ENCODE peak calls at places on chromosomes 11 and 22, in five cellular contexts. U is IMR-90, Q is trophoblast cell, X is neuronal stem cell, T is H9. C is an unnamed sample.
A peak's percentile ranks its signal among the peaks of the same experiment; 100 is the strongest.

GRCh38 chr11:107372439-107372838 is 85.2 kb downstream of the CWF19L2 start:
- DNase-seq in U (no peak), Q (no peak), X (no peak), T (no peak), C (no peak)

GRCh38 chr11:91686700-91687099 is 537.9 kb upstream of the FAT3 start:
- DNase-seq in U (no peak), Q (no peak), X (no peak), T (no peak), C (no peak)

GRCh38 chr11:73888244-73888643 is 11.4 kb downstream of the PAAF1 start:
- DNase-seq in U (no peak), Q (no peak), X (no peak), T (no peak), C (no peak)

GRCh38 chr11:33449798-33450197 is 192.6 kb downstream of the HIPK3 start:
- DNase-seq in U (peak; percentile 76), Q (peak; percentile 53), X (no peak), T (no peak), C (no peak)

GRCh38 chr11:45100338-45100737 is 46.1 kb upstream of the PRDM11 start:
- DNase-seq in U (peak; percentile 46), Q (no peak), X (no peak), T (peak; percentile 84), C (peak; percentile 85)

GRCh38 chr11:82732734-82733443 is 775 bp downstream of the FAM181B start:
- DNase-seq in U (no peak), Q (no peak), X (no peak), T (peak; percentile 31), C (no peak)

GRCh38 chr22:44206696-44207095 is 26.0 kb downstream of the PARVG start:
- DNase-seq in U (no peak), Q (no peak), X (no peak), T (no peak), C (no peak)

GRCh38 chr11:19646921-19647320 is 65.7 kb upstream of the NAV2 start:
- DNase-seq in U (peak; percentile 93), Q (no peak), X (no peak), T (no peak), C (peak; percentile 93)

GRCh38 chr11:123110397-123110796 is 48.5 kb upstream of the HSPA8 start:
- DNase-seq in U (no peak), Q (no peak), X (no peak), T (no peak), C (no peak)

GRCh38 chr11:57978686-57979531 is 44.8 kb upstream of the OR9Q1 start:
- DNase-seq in U (peak; percentile 6), Q (no peak), X (no peak), T (no peak), C (no peak)

GRCh38 chr11:85903811-85904210 is 48.6 kb downstream of the CCDC83 start:
- DNase-seq in U (no peak), Q (no peak), X (no peak), T (no peak), C (no peak)

GRCh38 chr11:113014731-113015455 is 53.7 kb downstream of the NCAM1 start:
- DNase-seq in U (no peak), Q (no peak), X (no peak), T (no peak), C (peak; percentile 4)

GRCh38 chr11:119891392-119891791 is 162.4 kb upstream of the NECTIN1 start:
- DNase-seq in U (no peak), Q (no peak), X (no peak), T (no peak), C (no peak)

GRCh38 chr11:89660234-89660633 is 49.9 kb upstream of the TRIM77 start:
- DNase-seq in U (no peak), Q (no peak), X (no peak), T (no peak), C (no peak)

GRCh38 chr22:44618400-44618799 is 83.6 kb upstream of the PRR5 start:
- DNase-seq in U (no peak), Q (no peak), X (no peak), T (peak; percentile 34), C (no peak)

GRCh38 chr22:40263191-40263590 is 83.1 kb upstream of the ADSL start:
- DNase-seq in U (no peak), Q (no peak), X (no peak), T (no peak), C (peak; percentile 38)

GRCh38 chr11:118789501-118790356 is 1.2 kb downstream of the DDX6 start:
- DNase-seq in U (no peak), Q (no peak), X (peak; percentile 18), T (no peak), C (peak; percentile 43)

GRCh38 chr11:34034053-34034452 is 17.5 kb upstream of the CAPRIN1 start:
- DNase-seq in U (no peak), Q (no peak), X (no peak), T (no peak), C (no peak)

GRCh38 chr11:30471244-30471643 is 114.9 kb downstream of the MPPED2 start:
- DNase-seq in U (no peak), Q (no peak), X (no peak), T (no peak), C (no peak)

GRCh38 chr11:64852804-64853520 is 8.5 kb upstream of the CDC42BPG start:
- DNase-seq in U (no peak), Q (no peak), X (no peak), T (no peak), C (no peak)
- H3K4me2 ChIP-seq in U (no peak overlapping the region), Q (no peak overlapping the region), X (no peak overlapping the region), T (no peak overlapping the region), C (no peak overlapping the region)

DNA sequence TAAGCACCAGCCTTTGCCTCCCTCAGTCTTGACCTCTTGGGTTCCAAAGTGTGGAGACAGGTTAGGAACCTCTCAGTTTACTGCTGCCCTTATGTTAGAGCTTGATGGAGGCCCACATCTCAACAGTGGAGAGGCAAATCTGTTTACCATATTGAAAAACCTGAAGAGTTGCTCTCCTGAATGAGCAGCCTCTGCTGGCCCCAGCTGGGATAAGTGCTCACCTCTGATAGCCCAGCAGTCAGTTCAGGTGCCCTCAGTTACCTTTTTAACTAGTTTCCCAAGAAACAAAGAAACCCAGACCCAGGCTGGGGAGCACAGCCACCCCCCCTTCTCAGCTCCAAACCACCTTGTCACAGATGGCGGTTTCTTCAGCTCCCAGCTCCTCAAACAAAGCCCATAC is 57.1 kb downstream of the PPFIBP2 start:
- DNase-seq in U (no peak), Q (no peak), X (no peak), T (peak; percentile 38), C (no peak)
- H2AFZ ChIP-seq in U (no peak overlapping the region), Q (no peak overlapping the region), X (peak overlapping the region; percentile 53), T (no peak overlapping the region), C (no peak overlapping the region)

DNA sequence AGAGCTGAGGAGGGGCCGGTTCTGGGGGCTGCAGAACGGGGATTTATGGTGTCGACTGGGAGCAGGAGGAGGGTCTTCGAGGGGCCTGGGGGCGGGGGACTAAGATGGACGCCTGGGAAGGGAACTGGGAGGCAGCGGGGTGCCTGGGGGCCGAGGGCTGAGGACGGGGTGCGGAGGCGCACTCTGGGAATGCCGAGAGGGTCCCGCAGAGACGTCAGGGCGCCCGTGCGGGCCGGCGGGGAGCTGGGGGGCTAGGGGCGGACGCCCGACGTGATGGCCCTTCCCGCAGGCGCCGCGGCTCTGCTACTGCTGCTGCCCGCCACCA is 516 bp downstream of the TM7SF2 start:
- DNase-seq in U (no peak), Q (no peak), X (no peak), T (peak; percentile 55), C (no peak)
- H3K4ac ChIP-seq in U (no peak overlapping the region), Q (peak overlapping the region; percentile 38), X (no peak overlapping the region), T (no peak overlapping the region), C (peak overlapping the region; percentile 76)

GRCh38 chr11:2511421-2512369 is 66.9 kb downstream of the KCNQ1 start:
- DNase-seq in U (no peak), Q (no peak), X (no peak), T (no peak), C (no peak)

GRCh38 chr11:2507945-2508749 is 63.3 kb downstream of the KCNQ1 start:
- DNase-seq in U (no peak), Q (no peak), X (no peak), T (peak; percentile 15), C (no peak)

GRCh38 chr11:2510626-2511402 is 66.0 kb downstream of the KCNQ1 start:
- DNase-seq in U (no peak), Q (no peak), X (no peak), T (no peak), C (no peak)

GRCh38 chr11:2508793-2509192 is 64.0 kb downstream of the KCNQ1 start:
- DNase-seq in U (no peak), Q (no peak), X (no peak), T (peak; percentile 20), C (no peak)

GRCh38 chr11:2509481-2510001 is 64.7 kb downstream of the KCNQ1 start:
- DNase-seq in U (no peak), Q (no peak), X (no peak), T (peak; percentile 22), C (no peak)
- H3K4me2 ChIP-seq in U (no peak overlapping the region), Q (no peak overlapping the region), X (no peak overlapping the region), T (no peak overlapping the region), C (no peak overlapping the region)

GRCh38 chr22:50060441-50061140 is 2.5 kb upstream of the TTLL8 start:
- DNase-seq in U (no peak), Q (no peak), X (no peak), T (peak; percentile 39), C (no peak)

GRCh38 chr22:50061141-50061823 is 3.2 kb upstream of the TTLL8 start:
- DNase-seq in U (no peak), Q (no peak), X (no peak), T (no peak), C (no peak)

GRCh38 chr22:50063589-50064393 is 5.7 kb upstream of the TTLL8 start:
- DNase-seq in U (no peak), Q (no peak), X (no peak), T (no peak), C (no peak)

GRCh38 chr22:50062509-50063135 is 4.5 kb upstream of the TTLL8 start:
- DNase-seq in U (no peak), Q (no peak), X (no peak), T (no peak), C (no peak)

DNA sequence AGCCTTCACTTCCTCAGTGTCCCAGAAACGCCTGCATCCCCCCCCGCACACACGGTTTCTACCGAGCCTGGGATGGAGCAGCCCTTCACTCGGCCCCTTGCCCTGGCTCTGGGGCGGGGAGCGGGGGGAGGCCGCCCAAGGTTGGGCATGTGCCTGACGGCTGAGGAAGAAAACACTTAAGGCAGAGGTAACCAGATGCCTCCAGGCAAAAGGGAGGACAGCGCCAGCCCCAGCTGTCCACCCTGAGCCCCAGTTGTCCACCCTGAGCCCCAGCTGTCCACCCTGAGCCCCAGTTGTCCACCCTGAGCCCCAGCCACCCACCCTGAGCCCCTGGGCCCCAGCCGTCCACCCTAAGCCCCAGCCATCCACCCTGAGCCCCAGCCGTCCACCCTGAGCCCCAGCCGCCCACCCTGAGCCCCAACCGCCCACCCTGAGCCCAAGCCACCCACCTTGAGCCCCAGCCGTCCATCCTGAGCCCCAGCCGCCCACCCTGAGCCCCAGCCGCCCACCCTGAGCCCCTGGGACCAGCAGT is 3.8 kb upstream of the TTLL8 start:
- DNase-seq in U (no peak), Q (no peak), X (no peak), T (no peak), C (no peak)
- H2AFZ ChIP-seq in U (no peak overlapping the region), Q (no peak overlapping the region), X (no peak overlapping the region), T (no peak overlapping the region), C (no peak overlapping the region)